ENCODE peak calls at places on chromosomes 1 and 21, in four cellular contexts. One of them, this sample, is unnamed.

GRCh38 chr1:158103275-158103674 is 77.4 kb upstream of the CD1D start:
- DNase-seq in tibial artery: no peak
- DNase-seq in PC-3: no peak
- DNase-seq in tibial nerve: no peak
- DNase-seq in this sample: no peak

GRCh38 chr1:87956072-87956471 is 627.4 kb downstream of the LMO4 start:
- DNase-seq in tibial nerve: no peak
- DNase-seq in PC-3: peak; percentile 96
- DNase-seq in tibial artery: peak; percentile 86
- DNase-seq in this sample: no peak

GRCh38 chr1:88740784-88741183 is 56.7 kb downstream of the PKN2 start:
- DNase-seq in tibial nerve: no peak
- DNase-seq in tibial artery: no peak
- DNase-seq in PC-3: no peak
- DNase-seq in this sample: no peak

GRCh38 chr1:172582889-172583288 is 49.9 kb downstream of the SUCO start:
- DNase-seq in tibial artery: no peak
- DNase-seq in PC-3: peak; percentile 67
- DNase-seq in tibial nerve: no peak
- DNase-seq in this sample: no peak

GRCh38 chr1:247421074-247421473 is 5.1 kb downstream of the NLRP3 start:
- DNase-seq in PC-3: no peak
- DNase-seq in tibial artery: no peak
- DNase-seq in tibial nerve: no peak
- DNase-seq in this sample: peak; percentile 12

GRCh38 chr1:55313903-55314302 is 98.7 kb upstream of the USP24 start:
- DNase-seq in tibial artery: no peak
- DNase-seq in tibial nerve: no peak
- DNase-seq in PC-3: no peak
- DNase-seq in this sample: no peak

GRCh38 chr1:203351037-203351625 is at the start of gene FMOD:
- DNase-seq in PC-3: no peak
- DNase-seq in tibial nerve: peak; percentile 72
- DNase-seq in tibial artery: peak; percentile 93
- DNase-seq in this sample: no peak

GRCh38 chr1:182588460-182589396 is at the start of gene RNASEL:
- DNase-seq in tibial artery: peak; percentile 87
- DNase-seq in PC-3: peak; percentile 57
- DNase-seq in tibial nerve: peak; percentile 76
- DNase-seq in this sample: peak; percentile 88

GRCh38 chr1:200909071-200909470 is 14.4 kb downstream of the INAVA start:
- DNase-seq in PC-3: no peak
- DNase-seq in tibial artery: no peak
- DNase-seq in tibial nerve: no peak
- DNase-seq in this sample: no peak

GRCh38 chr1:221888218-221888617 is 146.3 kb upstream of the DUSP10 start:
- DNase-seq in tibial artery: no peak
- DNase-seq in PC-3: no peak
- DNase-seq in tibial nerve: no peak
- DNase-seq in this sample: no peak

GRCh38 chr21:33268736-33269441 is 2.7 kb downstream of the IL10RB start:
- DNase-seq in PC-3: peak; percentile 96
- DNase-seq in tibial nerve: no peak
- DNase-seq in tibial artery: no peak
- DNase-seq in this sample: peak; percentile 96

GRCh38 chr1:56461158-56462127 is 117.9 kb downstream of the PLPP3 start:
- DNase-seq in tibial artery: no peak
- DNase-seq in PC-3: no peak
- DNase-seq in tibial nerve: no peak
- DNase-seq in this sample: no peak

DNA sequence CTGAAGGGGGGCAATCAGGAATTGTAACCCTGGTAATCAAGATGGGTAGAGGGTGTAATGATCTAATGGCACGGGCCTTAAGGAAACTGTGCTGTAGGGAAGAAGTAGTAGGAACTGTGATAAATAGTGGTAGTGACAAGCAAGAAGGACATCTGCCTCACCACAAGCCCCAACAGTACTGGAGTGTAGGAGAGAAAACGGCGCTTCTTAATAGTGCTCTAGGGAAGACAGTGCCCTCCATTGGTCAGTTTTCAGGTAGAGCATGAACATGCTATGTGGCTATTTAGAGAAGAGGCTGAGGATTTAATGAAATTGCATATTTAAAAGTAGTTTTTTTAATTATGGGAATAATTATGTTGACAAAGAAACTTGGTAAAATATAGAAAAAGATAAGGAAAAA is 32.2 kb downstream of the SLC30A7 start:
- DNase-seq in tibial nerve: no peak
- DNase-seq in PC-3: no peak
- DNase-seq in tibial artery: no peak
- DNase-seq in this sample: no peak
- TF ChIP-seq CTCF in tibial nerve: no peak
- TF ChIP-seq CTCF in PC-3: peak; percentile 38
- TF ChIP-seq CTCF in tibial artery: no peak
- TF ChIP-seq CTCF in this sample: no peak

DNA sequence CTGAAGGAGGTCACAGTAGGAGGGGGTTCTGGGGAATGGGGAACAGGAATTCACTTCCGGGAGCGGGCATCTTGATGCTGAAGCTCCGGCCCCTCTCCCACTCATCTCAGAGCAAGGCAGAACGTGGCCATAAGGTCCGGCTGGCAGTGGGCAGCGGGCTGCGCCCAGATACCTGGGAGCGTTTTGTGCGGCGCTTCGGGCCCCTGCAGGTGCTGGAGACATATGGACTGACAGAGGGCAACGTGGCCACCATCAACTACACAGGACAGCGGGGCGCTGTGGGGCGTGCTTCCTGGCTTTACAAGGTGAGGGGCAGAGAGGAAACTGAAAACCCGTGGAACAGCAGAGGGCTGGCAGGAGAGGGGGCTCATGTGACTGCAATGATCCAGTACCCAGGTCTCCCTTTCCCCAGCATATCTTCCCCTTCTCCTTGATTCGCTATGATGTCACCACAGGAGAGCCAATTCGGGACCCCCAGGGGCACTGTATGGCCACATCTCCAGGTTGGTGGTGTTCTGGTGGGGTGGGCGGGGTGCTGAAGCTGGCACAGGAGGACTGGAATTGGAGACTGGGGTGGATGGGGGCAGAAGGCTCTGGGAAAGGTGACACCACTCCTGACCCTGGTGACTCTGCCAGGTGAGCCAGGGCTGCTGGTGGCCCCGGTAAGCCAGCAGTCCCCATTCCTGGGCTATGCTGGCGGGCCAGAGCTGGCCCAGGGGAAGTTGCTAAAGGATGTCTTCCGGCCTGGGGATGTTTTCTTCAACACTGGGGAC is 3.0 kb downstream of the SLC27A3 start:
- DNase-seq in PC-3: no peak
- DNase-seq in tibial nerve: no peak
- DNase-seq in tibial artery: no peak
- DNase-seq in this sample: peak; percentile 76
- H3K4me1 ChIP-seq in PC-3: peaks cover 16% of the 10 kb centered on the region
- H3K4me1 ChIP-seq in tibial nerve: no peaks in the 10 kb centered on the region
- H3K4me1 ChIP-seq in tibial artery: no peaks in the 10 kb centered on the region
- H3K4me1 ChIP-seq in this sample: peaks cover 21% of the 10 kb centered on the region

GRCh38 chr1:15283500-15283899 is 36.5 kb downstream of the FHAD1 start:
- DNase-seq in tibial artery: no peak
- DNase-seq in PC-3: peak; percentile 72
- DNase-seq in tibial nerve: no peak
- DNase-seq in this sample: peak; percentile 55
- TF ChIP-seq CTCF in tibial artery: peak; percentile 32
- TF ChIP-seq CTCF in PC-3: peak; percentile 37
- TF ChIP-seq CTCF in tibial nerve: no peak
- TF ChIP-seq CTCF in this sample: no peak

GRCh38 chr1:9338354-9339250 is 45.9 kb downstream of the SPSB1 start:
- DNase-seq in tibial artery: no peak
- DNase-seq in tibial nerve: no peak
- DNase-seq in PC-3: no peak
- DNase-seq in this sample: no peak

GRCh38 chr1:9341301-9341845 is 48.7 kb downstream of the SPSB1 start:
- DNase-seq in tibial artery: no peak
- DNase-seq in tibial nerve: no peak
- DNase-seq in PC-3: no peak
- DNase-seq in this sample: no peak

GRCh38 chr1:9340864-9341263 is 48.2 kb downstream of the SPSB1 start:
- DNase-seq in PC-3: no peak
- DNase-seq in tibial artery: no peak
- DNase-seq in tibial nerve: no peak
- DNase-seq in this sample: no peak

GRCh38 chr1:9343269-9343668 is 50.6 kb downstream of the SPSB1 start:
- DNase-seq in PC-3: no peak
- DNase-seq in tibial artery: no peak
- DNase-seq in tibial nerve: no peak
- DNase-seq in this sample: no peak

DNA sequence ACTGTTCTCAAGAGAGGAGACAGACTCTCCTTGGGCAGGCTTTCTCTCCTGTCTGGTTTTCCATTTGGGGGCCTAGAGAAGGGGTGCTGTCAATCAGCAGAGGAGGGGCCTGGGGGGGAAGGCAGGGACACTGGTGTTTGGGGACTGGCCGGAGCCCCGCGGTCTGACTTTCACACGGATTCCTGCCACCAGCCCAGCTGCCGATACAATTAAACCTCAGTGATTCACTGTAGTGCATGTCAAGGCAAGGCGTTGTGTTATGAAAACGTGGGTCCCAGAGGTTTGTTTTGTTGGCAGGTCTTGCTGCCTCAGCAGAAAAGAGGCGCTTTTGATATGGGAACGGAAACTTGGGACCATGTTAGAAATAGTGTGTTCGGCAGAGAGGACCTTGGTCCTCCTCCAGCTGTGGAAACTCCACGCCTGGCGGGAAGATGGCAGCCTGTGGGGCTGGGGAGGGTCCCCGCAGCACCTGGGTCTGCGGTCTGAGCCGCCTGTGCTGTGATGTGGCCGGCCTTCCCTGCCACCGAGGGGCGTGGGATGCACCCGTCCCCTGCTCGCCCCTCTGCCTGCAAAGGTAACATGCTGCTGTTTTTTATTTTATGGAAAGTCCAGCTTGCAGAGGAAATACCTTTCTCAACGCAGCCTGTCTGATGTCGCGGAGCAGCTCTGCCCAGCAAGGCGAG is 47.6 kb downstream of the SPSB1 start:
- DNase-seq in tibial artery: no peak
- DNase-seq in tibial nerve: no peak
- DNase-seq in PC-3: no peak
- DNase-seq in this sample: no peak
- H3K4me1 ChIP-seq in tibial artery: no peaks in the 10 kb centered on the region
- H3K4me1 ChIP-seq in tibial nerve: no peaks in the 10 kb centered on the region
- H3K4me1 ChIP-seq in PC-3: no peaks in the 10 kb centered on the region
- H3K4me1 ChIP-seq in this sample: no peaks in the 10 kb centered on the region

DNA sequence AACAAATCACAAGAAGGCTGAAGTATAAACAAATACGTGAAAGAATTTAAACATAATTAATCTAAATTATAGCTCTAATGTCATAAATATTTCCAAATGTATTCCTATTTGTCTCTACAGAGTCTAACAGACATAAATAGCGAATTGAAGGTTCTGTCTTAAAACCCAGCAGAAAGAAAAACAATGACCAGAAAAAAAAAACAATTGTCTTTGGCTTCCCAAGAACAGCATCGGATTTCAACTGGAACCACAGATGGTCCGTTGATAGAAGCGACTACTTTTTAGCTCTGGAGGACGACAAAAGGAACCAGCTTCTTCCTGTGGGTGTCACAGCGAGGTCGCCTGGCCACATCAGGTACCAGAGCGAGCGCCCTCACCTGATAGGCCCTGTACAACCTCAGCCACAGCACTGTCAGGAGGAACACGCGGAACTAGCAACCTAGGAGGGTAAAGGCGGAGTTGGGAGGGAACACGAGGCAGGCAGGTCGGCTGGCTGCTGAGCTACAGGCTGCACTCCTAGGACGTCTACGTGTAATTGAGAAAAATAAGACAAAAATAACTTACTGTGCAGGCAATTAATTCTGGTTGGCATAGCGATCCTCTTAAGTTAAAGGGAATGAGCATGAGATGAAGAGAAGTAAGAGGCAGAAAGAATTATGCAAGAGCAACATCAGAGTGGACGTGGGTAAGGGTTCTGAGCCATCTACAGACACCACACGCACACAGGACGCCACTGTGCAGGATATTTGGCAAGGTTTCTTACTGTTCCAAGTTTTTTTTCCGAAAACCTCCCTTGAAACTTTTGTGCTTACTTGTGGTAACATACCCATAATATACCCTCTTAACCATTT is 16.7 kb upstream of the PRDM15 start:
- DNase-seq in tibial artery: no peak
- DNase-seq in PC-3: no peak
- DNase-seq in tibial nerve: no peak
- DNase-seq in this sample: no peak
- TF ChIP-seq CTCF in tibial artery: no peak
- TF ChIP-seq CTCF in PC-3: no peak
- TF ChIP-seq CTCF in tibial nerve: no peak
- TF ChIP-seq CTCF in this sample: no peak

DNA sequence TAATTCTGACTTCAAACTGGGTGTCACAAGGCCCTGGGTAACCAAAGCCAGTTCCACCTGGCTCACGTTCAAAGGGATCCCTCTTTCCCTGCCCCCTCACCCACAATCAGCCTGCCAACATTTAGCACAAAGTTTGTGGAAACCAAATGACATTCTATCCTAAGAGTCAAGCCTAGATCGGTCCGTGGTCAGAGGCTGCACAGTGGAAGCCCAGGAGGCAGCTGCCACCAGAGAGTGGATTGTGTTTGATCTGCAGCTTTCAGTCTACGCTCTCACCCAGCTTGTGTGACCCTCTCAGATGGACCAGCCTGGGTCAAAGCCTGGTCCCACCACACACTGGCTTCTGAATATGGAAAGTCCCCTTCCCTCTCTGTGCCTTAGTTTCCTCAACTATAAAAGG is 10.2 kb downstream of the KIAA0040 start:
- DNase-seq in tibial nerve: no peak
- DNase-seq in PC-3: no peak
- DNase-seq in tibial artery: no peak
- DNase-seq in this sample: no peak
- H3K4me1 ChIP-seq in tibial nerve: no peaks in the 10 kb centered on the region
- H3K4me1 ChIP-seq in PC-3: peaks cover 5% of the 10 kb centered on the region
- H3K4me1 ChIP-seq in tibial artery: no peaks in the 10 kb centered on the region
- H3K4me1 ChIP-seq in this sample: peaks cover 17% of the 10 kb centered on the region

DNA sequence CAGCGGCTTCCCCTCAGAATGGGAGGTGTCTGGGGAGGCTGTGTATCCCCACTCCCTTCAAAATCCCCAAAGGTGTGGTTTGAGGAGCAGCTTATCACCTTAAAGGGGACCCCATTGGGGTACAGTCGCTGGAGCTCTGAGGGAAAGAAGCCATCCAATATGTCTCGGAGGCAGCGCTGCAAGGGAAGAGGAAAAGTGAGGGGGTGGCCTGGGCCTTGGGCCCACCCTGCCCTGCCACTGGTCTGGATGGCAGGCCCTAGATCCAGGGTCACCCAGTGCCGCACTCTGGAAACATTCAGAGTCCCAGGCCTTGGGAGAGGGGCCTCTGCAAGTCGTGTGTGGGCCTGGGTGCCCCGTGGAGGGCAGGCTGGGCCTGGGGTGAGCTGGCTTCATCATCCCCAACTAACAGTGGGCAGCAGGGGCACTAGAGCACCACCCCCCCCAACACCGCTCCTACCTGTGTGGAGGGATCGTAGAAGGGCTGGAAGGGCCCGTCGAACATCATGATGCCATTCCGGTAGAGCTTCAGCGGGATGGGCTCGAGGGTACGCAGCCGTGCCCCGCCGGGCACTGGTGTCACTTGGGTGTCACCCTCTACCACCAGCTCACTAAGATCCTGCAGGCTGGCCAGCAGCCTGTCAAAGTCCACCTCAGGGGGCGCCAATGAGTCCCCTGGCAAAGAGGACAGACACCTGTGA is 5.6 kb downstream of the SH3BGRL3 start:
- DNase-seq in PC-3: peak; percentile 62
- DNase-seq in tibial artery: no peak
- DNase-seq in tibial nerve: no peak
- DNase-seq in this sample: peak; percentile 61
- TF ChIP-seq CTCF in PC-3: peak; percentile 68
- TF ChIP-seq CTCF in tibial artery: no peak
- TF ChIP-seq CTCF in tibial nerve: no peak
- TF ChIP-seq CTCF in this sample: no peak

This sample was measured in kidney.